ENCODE peak calls at places on chromosome 16, in six cellular contexts. W is heart right ventricle, U is fibroblast of lung, Z is GM06990, M is AG04450, I is BJ. K is an unnamed sample.
A peak's percentile ranks its signal among the peaks of the same experiment; 100 is the strongest.

GRCh38 chr16:58094791-58095574 is 34.2 kb downstream of the CFAP20 start:
- DNase-seq in Z (no peak), U (no peak), I (no peak), W (peak; percentile 29), M (no peak), K (no peak)

GRCh38 chr16:57986196-57986595 is 14.3 kb downstream of the ZNF319 start:
- DNase-seq in M (no peak), I (no peak), Z (no peak), W (no peak), U (no peak), K (no peak)

GRCh38 chr16:84278968-84279367 is 15.7 kb upstream of the WFDC1 start:
- DNase-seq in M (no peak), W (no peak), Z (no peak), U (no peak), I (no peak), K (no peak)

GRCh38 chr16:88854306-88855111 is 2.2 kb downstream of the GALNS start:
- DNase-seq in U (no peak), M (no peak), Z (peak; percentile 43), I (no peak), W (no peak), K (no peak)

GRCh38 chr16:66853261-66854139 is 9.3 kb downstream of the CA7 start:
- DNase-seq in U (no peak), Z (no peak), I (no peak), W (no peak), M (no peak), K (no peak)

GRCh38 chr16:11836653-11837244 is 14.6 kb downstream of the RSL1D1 start:
- DNase-seq in I (peak; percentile 57), W (no peak), U (peak; percentile 94), M (no peak), Z (no peak), K (peak; percentile 55)

GRCh38 chr16:66904428-66904845 is 14.2 kb downstream of the CDH16 start:
- DNase-seq in W (no peak), U (no peak), M (no peak), I (no peak), Z (no peak), K (no peak)

GRCh38 chr16:84360170-84360569 is 8.2 kb upstream of the ATP2C2 start:
- DNase-seq in I (no peak), W (no peak), Z (no peak), M (no peak), U (peak; percentile 60), K (no peak)

GRCh38 chr16:47304563-47304962 is 156.3 kb downstream of the ITFG1 start:
- DNase-seq in Z (no peak), W (no peak), M (no peak), U (peak; percentile 12), I (no peak), K (no peak)

GRCh38 chr16:59632266-59632855 is 898.2 kb upstream of the GOT2 start:
- DNase-seq in Z (no peak), W (no peak), U (peak; percentile 91), I (no peak), M (no peak), K (peak; percentile 41)

GRCh38 chr16:50371936-50372595 is 3.3 kb upstream of the BRD7 start:
- DNase-seq in M (no peak), W (no peak), I (no peak), Z (no peak), U (no peak), K (no peak)

GRCh38 chr16:57590654-57591085 is 37.8 kb upstream of the ADGRG1 start:
- DNase-seq in U (peak; percentile 77), I (peak; percentile 21), W (no peak), M (no peak), Z (no peak), K (peak; percentile 36)

GRCh38 chr16:27851586-27851985 is 211.9 kb downstream of the GSG1L start:
- DNase-seq in Z (no peak), I (no peak), W (no peak), M (no peak), U (no peak), K (no peak)

GRCh38 chr16:78629173-78629572 is 529.7 kb downstream of the WWOX start:
- DNase-seq in I (no peak), U (peak; percentile 55), Z (no peak), M (no peak), W (no peak), K (no peak)

GRCh38 chr16:59330030-59330670 is 596.0 kb upstream of the GOT2 start:
- DNase-seq in W (no peak), M (no peak), Z (no peak), I (peak; percentile 1), U (peak; percentile 76), K (no peak)

GRCh38 chr16:61050547-61050946 is 985.7 kb downstream of the CDH8 start:
- DNase-seq in I (no peak), Z (peak; percentile 0), M (no peak), U (no peak), W (no peak), K (no peak)

GRCh38 chr16:60945225-60945624 is 1091.0 kb downstream of the CDH8 start:
- DNase-seq in U (peak; percentile 7), M (no peak), W (peak; percentile 6), Z (no peak), I (no peak), K (no peak)

GRCh38 chr16:67967183-67967955 is 1.1 kb downstream of the SLC12A4 start:
- DNase-seq in W (peak; percentile 24), U (no peak), I (no peak), Z (peak; percentile 38), M (no peak), K (no peak)

GRCh38 chr16:88116121-88116900 is 165.1 kb downstream of the BANP start:
- DNase-seq in U (peak; percentile 51), M (no peak), I (no peak), Z (no peak), W (no peak), K (no peak)

GRCh38 chr16:67339453-67339852 is 12.8 kb downstream of the LRRC36 start:
- DNase-seq in Z (no peak), I (no peak), W (no peak), U (peak; percentile 36), M (peak; percentile 10), K (peak; percentile 9)

GRCh38 chr16:47052666-47053640 is 79.5 kb upstream of the DNAJA2 start:
- DNase-seq in Z (no peak), W (no peak), U (no peak), M (no peak), I (no peak), K (no peak)

GRCh38 chr16:88977028-88977844 is at the start of gene CBFA2T3:
- DNase-seq in M (no peak), U (no peak), I (no peak), Z (peak; percentile 78), W (peak; percentile 80), K (no peak)

GRCh38 chr16:22189473-22190168 is 16.5 kb upstream of the EEF2K start:
- DNase-seq in I (no peak), M (no peak), Z (no peak), U (peak; percentile 21), W (peak; percentile 76), K (no peak)

GRCh38 chr16:56844056-56844455 is 21.0 kb upstream of the SLC12A3 start:
- DNase-seq in W (no peak), U (no peak), I (no peak), M (no peak), Z (no peak), K (no peak)

GRCh38 chr16:15636392-15636873 is 6.5 kb downstream of the MARF1 start:
- DNase-seq in U (no peak), Z (peak; percentile 51), W (no peak), M (no peak), I (no peak), K (no peak)
- H3K4me3 ChIP-seq in U (no peak overlapping the region), Z (no peak overlapping the region), W (no peak overlapping the region), M (no peak overlapping the region), I (no peak overlapping the region), K (no peak overlapping the region)

GRCh38 chr16:74606521-74607309 is at the start of gene GLG1:
- DNase-seq in I (peak; percentile 49), W (peak; percentile 91), U (peak; percentile 90), Z (peak; percentile 93), M (peak; percentile 74), K (peak; percentile 69)

GRCh38 chr16:74608381-74608780 is 1.5 kb upstream of the GLG1 start:
- DNase-seq in M (no peak), W (no peak), Z (no peak), I (no peak), U (no peak), K (no peak)

GRCh38 chr16:74607310-74607966 is 524 bp upstream of the GLG1 start:
- DNase-seq in W (no peak), Z (no peak), M (no peak), I (no peak), U (no peak), K (no peak)

GRCh38 chr16:74608944-74609343 is 2.0 kb upstream of the GLG1 start:
- DNase-seq in W (no peak), M (no peak), I (no peak), Z (no peak), U (no peak), K (no peak)

GRCh38 chr16:74607967-74608356 is 1.0 kb upstream of the GLG1 start:
- DNase-seq in Z (no peak), I (no peak), U (no peak), M (no peak), W (no peak), K (no peak)
- H3K4me3 ChIP-seq in Z (no peak overlapping the region), I (no peak overlapping the region), U (no peak overlapping the region), M (no peak overlapping the region), W (no peak overlapping the region), K (no peak overlapping the region)

GRCh38 chr16:81449241-81449640 is 4.6 kb downstream of the CMIP start:
- DNase-seq in Z (no peak), M (no peak), U (no peak), I (no peak), W (no peak), K (no peak)

GRCh38 chr16:81445926-81446317 is 1.3 kb downstream of the CMIP start:
- DNase-seq in W (no peak), U (no peak), I (no peak), Z (no peak), M (no peak), K (no peak)

GRCh38 chr16:81448154-81449131 is 3.8 kb downstream of the CMIP start:
- DNase-seq in I (no peak), U (no peak), M (no peak), W (no peak), Z (no peak), K (no peak)

GRCh38 chr16:81446318-81447275 is 2.0 kb downstream of the CMIP start:
- DNase-seq in M (no peak), U (peak; percentile 60), W (no peak), I (no peak), Z (peak; percentile 36), K (no peak)

DNA sequence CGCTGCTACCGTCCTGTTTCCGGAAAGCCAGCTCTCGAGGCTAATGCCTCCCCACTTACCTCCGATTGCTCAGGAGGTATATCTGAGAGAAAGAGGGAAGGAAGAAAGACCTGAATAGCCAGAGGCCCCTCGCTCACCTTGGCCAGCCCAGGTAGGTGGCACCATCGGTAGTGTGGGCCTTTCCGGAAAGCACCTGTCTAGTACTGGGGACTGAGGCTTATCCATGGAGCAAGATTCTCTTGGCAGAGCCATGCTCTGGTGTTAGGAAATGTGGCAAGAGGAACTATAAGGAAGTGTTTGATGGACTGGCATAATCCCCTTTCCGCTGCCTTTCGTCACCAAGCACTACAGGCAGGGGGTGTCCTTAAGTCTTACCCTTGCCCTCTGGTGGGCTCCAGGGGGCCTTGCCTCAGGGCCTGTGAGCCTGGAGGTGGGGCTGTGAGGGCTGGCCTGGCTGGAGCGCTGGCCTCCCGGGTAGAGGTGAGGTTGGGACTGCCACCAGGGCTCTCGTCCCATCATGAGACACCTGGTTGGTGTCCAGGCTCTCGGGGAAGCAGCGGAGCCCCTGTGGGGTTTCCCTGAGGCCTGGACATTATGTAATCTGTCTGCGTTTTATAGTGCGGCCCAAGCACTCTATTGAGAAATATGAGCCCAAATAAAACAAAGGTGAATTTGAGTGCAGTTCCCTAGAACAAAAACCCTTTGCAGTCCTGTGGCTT is 2.9 kb downstream of the CMIP start:
- DNase-seq in M (no peak), W (no peak), I (no peak), Z (no peak), U (no peak), K (no peak)
- H3K4me3 ChIP-seq in M (peak overlapping the region; percentile 79), W (peak overlapping the region; percentile 67), I (no peak overlapping the region), Z (no peak overlapping the region), U (no peak overlapping the region), K (no peak overlapping the region)

GRCh38 chr16:3175157-3176153 is 12.5 kb upstream of the OR1F1 start:
- DNase-seq in Z (peak; percentile 74), I (no peak), U (peak; percentile 23), W (no peak), M (no peak), K (no peak)
- H3K4me3 ChIP-seq in Z (peak overlapping the region; percentile 14), I (peak overlapping the region; percentile 7), U (peak overlapping the region; percentile 10), W (no peak overlapping the region), M (peak overlapping the region; percentile 13), K (no peak overlapping the region)

K was measured in skeletal muscle cell.